ENCODE peak calls at places on chromosomes 3 and 15, in six cellular contexts. K is fibroblast of lung, B is H9, J is HepG2, X is GM23338, Z is PC-3. L is an unnamed sample. For H4K20me1, the result is how much of the 10 kb centered on the place peaks cover.

GRCh38 chr3:134060561-134061385 is 31.0 kb upstream of the SLCO2A1 start:
- DNase-seq in K (peak), B (no peak), J (peak), X (no peak), Z (no peak), L (no peak)

GRCh38 chr3:42680806-42681205 is 4.5 kb upstream of the KLHL40 start:
- DNase-seq in K (peak), B (no peak), J (no peak), X (no peak), Z (no peak), L (no peak)

GRCh38 chr15:57743424-57743823 is 36.9 kb downstream of the POLR2M start:
- DNase-seq in K (no peak), B (peak), J (peak), X (peak), Z (peak), L (no peak)

GRCh38 chr3:187062526-187063177 is 76.6 kb downstream of the RPL39L start:
- DNase-seq in K (peak), B (no peak), J (peak), X (no peak), Z (peak), L (peak)

GRCh38 chr3:8593022-8593817 is 51.4 kb downstream of the SSUH2 start:
- DNase-seq in K (peak), B (no peak), J (no peak), X (no peak), Z (no peak), L (no peak)

GRCh38 chr3:174186339-174186984 is 672.7 kb upstream of the NAALADL2 start:
- DNase-seq in K (no peak), B (no peak), J (no peak), X (no peak), Z (peak), L (no peak)

GRCh38 chr15:77784361-77785292 is 151.9 kb upstream of the LINGO1 start:
- DNase-seq in K (peak), B (peak), J (peak), X (peak), Z (peak), L (no peak)

GRCh38 chr3:187909871-187910270 is 164.6 kb upstream of the BCL6 start:
- DNase-seq in K (no peak), B (no peak), J (no peak), X (no peak), Z (no peak), L (no peak)

GRCh38 chr3:179450321-179450720 is 949 bp downstream of the GNB4 start:
- DNase-seq in K (peak), B (no peak), J (no peak), X (no peak), Z (no peak), L (no peak)

GRCh38 chr15:70245932-70246622 is 148.4 kb upstream of the TLE3 start:
- DNase-seq in K (peak), B (no peak), J (no peak), X (no peak), Z (peak), L (peak)
- H4K20me1 ChIP-seq in K (under half), B (under half), J (under half), X (under half), Z (under half), L (under half)

GRCh38 chr15:90189781-90190467 is 11.2 kb upstream of the SEMA4B start:
- DNase-seq in K (no peak), B (no peak), J (no peak), X (no peak), Z (no peak), L (no peak)
- H2AFZ ChIP-seq in K (no peak), B (no peak), J (no peak), X (no peak), Z (no peak), L (no peak)

DNA sequence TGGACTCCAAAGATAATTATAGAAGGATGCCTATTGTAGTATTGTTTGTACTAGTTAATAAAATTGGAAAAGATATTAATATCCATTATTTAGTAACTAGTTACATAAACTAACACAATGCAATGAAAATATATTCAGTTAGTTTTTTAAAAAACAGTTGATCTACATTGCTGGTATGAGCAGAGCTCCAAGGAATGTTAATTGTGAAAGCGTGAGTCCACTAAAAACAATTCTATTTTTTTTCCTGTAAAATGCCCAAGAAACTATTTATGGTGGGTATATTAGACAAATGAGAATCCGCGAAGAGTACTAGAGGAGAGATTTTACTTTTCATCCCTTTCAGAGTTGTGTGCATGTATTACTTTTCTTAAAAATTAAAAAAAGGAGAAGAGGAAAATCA is 104.3 kb downstream of the MCTP2 start:
- DNase-seq in K (peak), B (no peak), J (no peak), X (no peak), Z (no peak), L (no peak)
- H4K20me1 ChIP-seq in K (under half), B (under half), J (under half), X (under half), Z (under half), L (under half)

GRCh38 chr15:39216816-39217215 is 364.1 kb upstream of the THBS1 start:
- DNase-seq in K (no peak), B (no peak), J (no peak), X (no peak), Z (no peak), L (no peak)
- H2AFZ ChIP-seq in K (no peak), B (no peak), J (no peak), X (no peak), Z (no peak), L (no peak)

DNA sequence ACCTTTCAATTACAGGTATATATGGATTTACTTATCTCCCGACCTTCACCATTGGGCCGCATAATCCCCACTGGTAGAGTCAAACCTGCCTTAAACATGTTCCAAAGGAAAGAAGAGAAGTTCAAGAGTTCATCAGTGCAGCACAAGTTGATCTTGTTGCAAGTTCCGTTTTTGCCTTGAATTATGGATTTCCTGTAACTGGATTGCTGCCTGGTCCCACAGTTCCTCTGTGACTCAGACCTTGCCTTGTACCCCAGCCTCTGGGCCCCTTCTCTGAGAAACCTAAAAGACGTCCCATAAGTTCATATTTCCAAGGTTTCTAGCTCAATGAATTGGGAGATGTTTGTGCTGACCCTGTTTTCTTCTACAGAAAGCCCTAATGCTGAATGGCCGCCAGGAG is 112.5 kb upstream of the THBS1 start:
- DNase-seq in K (peak), B (no peak), J (no peak), X (no peak), Z (no peak), L (no peak)
- H4K20me1 ChIP-seq in K (under half), B (under half), J (under half), X (under half), Z (under half), L (under half)

GRCh38 chr15:82709081-82709420 is 624 bp downstream of the AP3B2 start:
- DNase-seq in K (peak), B (peak), J (no peak), X (peak), Z (no peak), L (no peak)
- H2AFZ ChIP-seq in K (no peak), B (no peak), J (no peak), X (peak), Z (no peak), L (no peak)

GRCh38 chr3:64114651-64115050 is 91.4 kb upstream of the PSMD6 start:
- DNase-seq in K (no peak), B (no peak), J (no peak), X (no peak), Z (no peak), L (no peak)

GRCh38 chr3:64111083-64111482 is 87.8 kb upstream of the PSMD6 start:
- DNase-seq in K (no peak), B (no peak), J (no peak), X (no peak), Z (no peak), L (no peak)

GRCh38 chr3:64108784-64109317 is 85.6 kb upstream of the PSMD6 start:
- DNase-seq in K (no peak), B (no peak), J (no peak), X (no peak), Z (no peak), L (no peak)

GRCh38 chr3:64109438-64109837 is 86.1 kb upstream of the PSMD6 start:
- DNase-seq in K (no peak), B (peak), J (peak), X (no peak), Z (no peak), L (no peak)

GRCh38 chr3:64111872-64112271 is 88.6 kb upstream of the PSMD6 start:
- DNase-seq in K (no peak), B (no peak), J (no peak), X (peak), Z (peak), L (no peak)
- H4K20me1 ChIP-seq in K (under half), B (under half), J (under half), X (under half), Z (under half), L (under half)

L was measured in PC-9.